ENCODE peak calls at places on chromosomes 12 and 14, in five cellular contexts. Z, D, L, A and M are unnamed samples.
A peak's percentile ranks its signal among the peaks of the same experiment; 100 is the strongest.

GRCh38 chr12:88298014-88298682 is 156.0 kb downstream of the TMTC3 start:
- DNase-seq in L (no peak), D (peak; percentile 10), Z (no peak), A (no peak), M (no peak)

GRCh38 chr14:72740504-72740961 is 153.4 kb downstream of the DPF3 start:
- DNase-seq in D (no peak), Z (no peak), L (no peak), A (no peak), M (no peak)

GRCh38 chr14:101813171-101813759 is 51.8 kb downstream of the PPP2R5C start:
- DNase-seq in A (no peak), Z (no peak), D (no peak), L (no peak), M (no peak)

GRCh38 chr14:103442288-103442687 is 57.1 kb downstream of the MARK3 start:
- DNase-seq in D (no peak), L (no peak), Z (no peak), A (no peak), M (peak; percentile 78)

GRCh38 chr12:132188451-132189298 is 44.4 kb downstream of the NOC4L start:
- DNase-seq in Z (no peak), L (no peak), D (no peak), A (no peak), M (no peak)

GRCh38 chr14:58747181-58747580 is 109.4 kb downstream of the DACT1 start:
- DNase-seq in A (no peak), L (no peak), D (no peak), Z (no peak), M (peak; percentile 86)

GRCh38 chr14:102264775-102265174 is 40.2 kb downstream of the MOK start:
- DNase-seq in D (no peak), L (no peak), Z (no peak), A (no peak), M (no peak)

GRCh38 chr12:32063796-32064195 is 42.9 kb upstream of the BICD1 start:
- DNase-seq in Z (no peak), D (no peak), L (no peak), A (no peak), M (no peak)

GRCh38 chr14:68255697-68256178 is 436.2 kb downstream of the RAD51B start:
- DNase-seq in L (no peak), A (no peak), Z (no peak), D (no peak), M (peak; percentile 93)

DNA sequence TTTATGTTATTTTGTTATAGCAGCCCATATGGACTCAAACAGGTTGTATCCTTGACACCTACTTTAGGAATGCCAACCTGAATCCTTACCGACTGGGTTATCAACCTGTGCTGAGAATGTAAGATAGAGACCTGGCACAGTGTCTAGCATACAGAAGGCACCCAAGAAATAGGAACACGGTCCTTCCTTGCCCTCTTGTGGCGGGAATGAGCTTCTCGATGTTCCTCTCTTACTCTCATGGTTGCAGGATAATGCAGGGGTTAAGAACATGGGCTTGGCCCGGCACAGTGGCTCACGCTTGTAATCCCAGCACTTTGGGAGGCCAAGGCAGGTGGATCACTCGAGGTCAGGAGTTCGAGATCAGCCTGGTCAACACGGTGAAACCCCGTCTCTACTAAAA is 6.5 kb downstream of the C12orf43 start:
- DNase-seq in Z (no peak), D (no peak), L (peak; percentile 49), A (no peak), M (peak; percentile 42)
- TF ChIP-seq CTCF in Z (peak; percentile 48), D (peak; percentile 55), L (peak; percentile 81), A (peak; percentile 31), M (peak; percentile 56)

GRCh38 chr14:100674428-100674827 is 52.3 kb upstream of the DLK1 start:
- DNase-seq in D (no peak), Z (no peak), A (no peak), L (no peak), M (no peak)
- TF ChIP-seq MXI1 in D (no peak), Z (no peak), A (no peak), L (no peak), M (no peak)

GRCh38 chr12:618626-619025 is 44.6 kb downstream of the NINJ2 start:
- DNase-seq in A (no peak), L (no peak), Z (no peak), D (no peak), M (no peak)
- TF ChIP-seq CTCF in A (no peak), L (no peak), Z (no peak), D (no peak), M (no peak)

GRCh38 chr14:53325176-53325806 is 172.2 kb upstream of the DDHD1 start:
- DNase-seq in Z (no peak), L (no peak), D (peak; percentile 7), A (no peak), M (peak; percentile 21)
- TF ChIP-seq MXI1 in Z (no peak), L (no peak), D (no peak), A (no peak), M (no peak)

GRCh38 chr12:28905220-28905940 is 243.7 kb upstream of the FAR2 start:
- DNase-seq in D (no peak), Z (no peak), A (no peak), L (no peak), M (no peak)
- TF ChIP-seq CTCF in D (no peak), Z (no peak), A (no peak), L (no peak), M (no peak)

GRCh38 chr12:38664661-38665269 is 240.6 kb downstream of the CPNE8 start:
- DNase-seq in A (peak; percentile 15), Z (no peak), D (peak; percentile 26), L (peak; percentile 16), M (no peak)
- TF ChIP-seq MXI1 in A (no peak), Z (no peak), D (no peak), L (no peak), M (no peak)

GRCh38 chr14:70855486-70855885 is 46.2 kb upstream of the MAP3K9 start:
- DNase-seq in D (no peak), Z (no peak), L (no peak), A (no peak), M (no peak)
- TF ChIP-seq CTCF in D (no peak), Z (no peak), L (peak; percentile 31), A (no peak), M (no peak)

DNA sequence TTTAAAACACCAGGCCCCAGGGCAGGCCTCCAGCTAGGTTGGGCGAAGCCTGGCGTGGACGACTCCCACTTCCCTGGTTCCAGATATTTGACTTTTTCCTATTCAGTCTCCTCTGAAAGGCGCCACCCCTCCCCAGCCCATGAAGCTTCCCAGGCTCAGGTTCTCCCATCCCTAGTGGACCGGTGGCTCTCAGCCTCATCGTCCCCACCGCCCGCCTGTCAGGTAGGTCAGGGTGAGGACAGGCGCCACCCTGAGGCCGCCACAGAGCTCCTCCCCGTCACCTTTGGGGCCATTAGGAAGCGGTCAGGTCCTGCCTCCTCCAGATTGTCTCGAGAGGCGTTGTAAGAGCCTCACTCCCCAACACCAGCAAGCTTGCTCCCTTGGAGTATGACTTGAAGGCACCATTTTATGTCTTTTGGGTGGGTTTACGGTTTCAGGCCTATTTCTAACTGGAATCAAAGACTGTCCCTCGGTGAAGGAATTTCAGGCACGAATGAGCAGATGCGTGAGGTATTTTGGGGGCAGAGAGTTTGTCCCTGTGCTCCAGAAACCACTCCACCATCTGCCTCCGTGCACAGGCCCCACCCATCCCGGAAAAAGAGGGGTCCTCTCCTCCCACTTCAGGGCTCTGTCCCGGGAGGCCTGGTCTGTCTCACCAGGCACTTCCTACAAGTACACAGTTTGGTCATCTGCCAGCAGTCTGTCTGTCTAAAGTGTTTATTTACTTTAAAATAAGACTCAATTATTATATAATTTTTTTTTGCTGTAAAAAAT is 55.6 kb downstream of the TSPAN9 start:
- DNase-seq in A (no peak), L (no peak), Z (no peak), D (peak; percentile 60), M (peak; percentile 72)
- TF ChIP-seq MXI1 in A (no peak), L (no peak), Z (no peak), D (no peak), M (no peak)

DNA sequence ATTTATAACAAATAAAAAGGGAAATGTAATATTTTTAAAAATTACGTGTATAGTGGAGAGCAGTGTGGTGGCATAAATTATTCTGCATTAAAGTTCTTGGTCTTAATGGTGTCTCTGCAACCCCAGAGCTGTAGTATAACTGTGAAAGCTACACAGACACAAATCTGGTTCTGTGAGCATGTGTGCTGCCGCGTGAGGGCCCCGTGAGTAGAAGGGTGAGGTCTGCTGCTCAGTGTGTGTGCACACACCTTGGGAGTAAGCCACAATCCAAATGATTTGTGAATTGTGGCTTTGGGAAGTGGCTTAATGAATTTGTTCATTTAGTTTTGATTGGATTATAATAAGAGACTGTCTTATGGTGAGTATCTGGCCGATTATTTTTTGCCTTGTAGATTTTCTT is 16.8 kb downstream of the PELI2 start:
- DNase-seq in L (no peak), A (no peak), D (no peak), Z (no peak), M (no peak)
- TF ChIP-seq CTCF in L (no peak), A (no peak), D (no peak), Z (no peak), M (no peak)